ENCODE peak calls at places on chromosomes 12 and 14, in ten cellular contexts. I is testis, T is A549, R is stomach, D is IMR-90, A is NB4, V is adrenal gland, S is breast epithelium, K is fibroblast of pulmonary artery, Q is uterus. G is an unnamed sample.

GRCh38 chr14:68941820-68942219 is 37.3 kb downstream of the ACTN1 start:
- DNase-seq in I (no peak), T (peak; percentile 82), R (peak; percentile 34), D (peak; percentile 90), A (no peak), V (peak; percentile 57), S (peak; percentile 97), K (peak; percentile 92), Q (no peak), G (no peak)

GRCh38 chr14:85576161-85576560 is 46.2 kb downstream of the FLRT2 start:
- DNase-seq in I (no peak), T (no peak), R (no peak), D (peak; percentile 31), A (no peak), V (no peak), S (no peak), K (peak; percentile 32), Q (no peak), G (no peak)

GRCh38 chr12:90044069-90044468 is 335.4 kb upstream of the ATP2B1 start:
- DNase-seq in I (no peak), T (no peak), R (no peak), D (no peak), A (no peak), V (no peak), S (no peak), K (no peak), Q (no peak), G (no peak)

GRCh38 chr12:52418576-52419110 is 12.5 kb upstream of the KRT82 start:
- DNase-seq in I (no peak), T (no peak), R (no peak), D (no peak), A (no peak), V (no peak), S (no peak), K (no peak), Q (no peak), G (no peak)

GRCh38 chr14:100140452-100141132 is 18.9 kb downstream of the DEGS2 start:
- DNase-seq in I (no peak), T (no peak), R (peak; percentile 51), D (peak; percentile 20), A (peak; percentile 92), V (no peak), S (no peak), K (peak; percentile 20), Q (no peak), G (no peak)

GRCh38 chr12:77500124-77500523 is 330.6 kb upstream of the NAV3 start:
- DNase-seq in I (no peak), T (no peak), R (no peak), D (no peak), A (no peak), V (no peak), S (no peak), K (no peak), Q (no peak), G (no peak)

GRCh38 chr14:100212476-100213333 is 26.2 kb upstream of the YY1 start:
- DNase-seq in I (no peak), T (no peak), R (no peak), D (no peak), A (peak; percentile 21), V (no peak), S (no peak), K (no peak), Q (no peak), G (no peak)

GRCh38 chr12:113347892-113348291 is 10.5 kb upstream of the PLBD2 start:
- DNase-seq in I (no peak), T (no peak), R (no peak), D (no peak), A (no peak), V (no peak), S (no peak), K (no peak), Q (no peak), G (no peak)

GRCh38 chr14:34592623-34593022 is 37.3 kb downstream of the SNX6 start:
- DNase-seq in I (no peak), T (no peak), R (no peak), D (no peak), A (no peak), V (peak; percentile 4), S (no peak), K (no peak), Q (no peak), G (no peak)

GRCh38 chr12:116915326-116915725 is 4.6 kb downstream of the FBXW8 start:
- DNase-seq in I (no peak), T (no peak), R (no peak), D (no peak), A (no peak), V (no peak), S (no peak), K (no peak), Q (no peak), G (no peak)

GRCh38 chr12:116919247-116919671 is 8.5 kb downstream of the FBXW8 start:
- DNase-seq in I (no peak), T (no peak), R (no peak), D (no peak), A (peak; percentile 94), V (no peak), S (no peak), K (no peak), Q (no peak), G (no peak)

GRCh38 chr12:116918464-116918863 is 7.7 kb downstream of the FBXW8 start:
- DNase-seq in I (no peak), T (no peak), R (no peak), D (no peak), A (peak; percentile 64), V (no peak), S (no peak), K (no peak), Q (no peak), G (no peak)

GRCh38 chr12:116916714-116917114 is 6.0 kb downstream of the FBXW8 start:
- DNase-seq in I (no peak), T (peak; percentile 78), R (peak; percentile 37), D (peak; percentile 84), A (peak; percentile 95), V (peak; percentile 40), S (no peak), K (peak; percentile 67), Q (no peak), G (no peak)

DNA sequence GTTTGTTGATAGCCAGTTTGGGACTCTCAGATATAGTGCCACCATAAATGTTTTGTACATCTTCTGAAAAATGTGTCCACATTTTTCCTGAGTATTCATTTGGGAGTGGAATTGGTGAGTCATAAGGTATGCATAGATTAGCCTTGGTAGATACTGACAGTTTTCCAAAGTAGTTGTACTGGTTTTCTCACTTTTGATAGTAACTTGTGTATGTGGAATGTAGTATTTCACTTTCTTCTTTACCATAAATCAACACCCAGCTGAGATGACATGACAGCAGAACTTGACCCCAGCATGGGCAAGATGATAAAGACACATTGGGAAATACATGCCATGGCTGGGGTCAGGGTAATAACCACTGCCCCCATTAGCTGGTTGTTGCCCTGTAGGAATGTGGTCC is 5.4 kb downstream of the FBXW8 start:
- DNase-seq in I (no peak), T (no peak), R (no peak), D (peak; percentile 60), A (peak; percentile 32), V (no peak), S (no peak), K (peak; percentile 41), Q (no peak), G (no peak)
- TF ChIP-seq CTCF in I (no peak), T (no peak), R (no peak), D (no peak), A (no peak), V (no peak), S (no peak), K (no peak), Q (no peak), G (no peak)

DNA sequence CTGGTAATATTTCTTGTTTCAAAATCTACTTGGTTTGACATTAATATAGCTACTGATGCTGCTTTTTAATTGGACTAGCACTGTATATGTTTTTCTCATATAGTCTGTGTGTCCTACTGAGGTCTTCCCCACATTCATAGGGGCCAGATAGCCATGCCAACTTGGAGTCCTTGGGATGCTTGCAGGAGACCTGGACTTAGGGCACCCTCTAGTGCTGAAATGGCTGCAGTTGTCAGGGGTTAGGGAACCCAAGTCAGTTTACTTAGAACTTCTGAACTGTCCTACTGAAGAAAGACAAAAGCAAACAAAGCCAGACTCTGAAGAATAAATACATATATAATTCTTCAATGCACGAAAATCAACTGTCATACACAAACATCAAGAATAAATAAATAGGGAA is 279.9 kb upstream of the SYT1 start:
- DNase-seq in I (no peak), T (no peak), R (no peak), D (peak; percentile 6), A (peak; percentile 31), V (no peak), S (no peak), K (peak; percentile 29), Q (no peak), G (no peak)
- TF ChIP-seq CTCF in I (no peak), T (no peak), R (no peak), D (peak; percentile 13), A (peak; percentile 31), V (no peak), S (no peak), K (peak; percentile 10), Q (no peak), G (peak; percentile 43)

GRCh38 chr14:51628230-51628629 is 23.5 kb upstream of the FRMD6 start:
- DNase-seq in I (no peak), T (no peak), R (no peak), D (no peak), A (no peak), V (no peak), S (no peak), K (no peak), Q (no peak), G (no peak)
- TF ChIP-seq CTCF in I (no peak), T (no peak), R (no peak), D (no peak), A (no peak), V (no peak), S (no peak), K (no peak), Q (no peak), G (no peak)

GRCh38 chr14:93788557-93789365 is 476 bp upstream of the PRIMA1 start:
- DNase-seq in I (peak; percentile 29), T (peak; percentile 74), R (peak; percentile 58), D (no peak), A (no peak), V (no peak), S (peak; percentile 35), K (no peak), Q (peak; percentile 71), G (peak; percentile 71)
- TF ChIP-seq CTCF in I (no peak), T (peak; percentile 32), R (peak; percentile 27), D (no peak), A (no peak), V (no peak), S (peak; percentile 20), K (no peak), Q (peak; percentile 59), G (peak; percentile 48)

GRCh38 chr14:56168007-56168616 is 49.9 kb downstream of the PELI2 start:
- DNase-seq in I (no peak), T (no peak), R (no peak), D (no peak), A (no peak), V (no peak), S (peak; percentile 40), K (no peak), Q (no peak), G (no peak)
- TF ChIP-seq CTCF in I (no peak), T (no peak), R (no peak), D (no peak), A (no peak), V (no peak), S (peak; percentile 36), K (no peak), Q (no peak), G (no peak)

DNA sequence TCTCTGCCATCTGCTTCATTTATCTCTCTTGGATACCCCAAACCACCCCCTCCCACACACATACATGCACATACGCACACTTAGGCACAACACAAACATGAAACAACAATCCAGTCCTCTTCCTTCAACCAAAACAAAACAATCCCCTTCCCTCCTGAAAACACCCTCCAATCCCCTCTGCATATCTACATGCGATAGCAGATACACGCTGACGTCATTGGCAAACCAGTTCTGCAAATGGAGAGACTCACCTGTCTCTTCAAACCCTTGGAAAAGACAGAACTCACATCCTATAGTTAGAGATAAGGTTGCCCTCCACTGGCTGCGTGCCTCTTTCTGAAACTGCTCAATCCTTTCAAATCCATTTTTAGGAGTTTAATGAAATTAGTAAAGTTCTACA is 37.2 kb upstream of the RMST start:
- DNase-seq in I (no peak), T (no peak), R (no peak), D (no peak), A (no peak), V (no peak), S (no peak), K (no peak), Q (no peak), G (no peak)
- TF ChIP-seq CTCF in I (no peak), T (no peak), R (no peak), D (no peak), A (no peak), V (no peak), S (no peak), K (no peak), Q (no peak), G (no peak)

G was measured in type B pancreatic cell.